ENCODE peak calls at places on chromosomes 5 and 9, in eight cellular contexts. X is SW480, J is kidney tubule cell, A is DMS53, P is iPS DF 19.7, G is Kasumi-1, B is NCI-H1436, V is midbrain. I is an unnamed sample.

GRCh38 chr9:127575875-127576778 is 36.0 kb upstream of the STXBP1 start:
- DNase-seq in X (peak), J (peak), A (peak), P (no peak), G (no peak), B (no peak), V (no peak), I (no peak)

GRCh38 chr5:116032094-116032517 is at the start of gene ARL14EPL:
- DNase-seq in X (peak), J (peak), A (peak), P (peak), G (peak), B (no peak), V (peak), I (peak)

GRCh38 chr5:121967187-121967586 is 5.4 kb downstream of the SRFBP1 start:
- DNase-seq in X (no peak), J (peak), A (peak), P (no peak), G (peak), B (no peak), V (peak), I (no peak)

GRCh38 chr5:146042628-146043279 is 62.6 kb downstream of the PLAC8L1 start:
- DNase-seq in X (peak), J (peak), A (no peak), P (no peak), G (no peak), B (no peak), V (no peak), I (no peak)

GRCh38 chr9:32940740-32941139 is 60.7 kb downstream of the APTX start:
- DNase-seq in X (no peak), J (peak), A (no peak), P (no peak), G (no peak), B (no peak), V (no peak), I (no peak)

GRCh38 chr5:74355456-74355855 is 285.1 kb downstream of the ENC1 start:
- DNase-seq in X (no peak), J (no peak), A (no peak), P (no peak), G (no peak), B (no peak), V (no peak), I (no peak)

GRCh38 chr5:55344392-55344992 is 36.7 kb downstream of the MTREX start:
- DNase-seq in X (peak), J (peak), A (peak), P (no peak), G (peak), B (peak), V (peak), I (no peak)

GRCh38 chr5:44605926-44606325 is 202.8 kb upstream of the MRPS30 start:
- DNase-seq in X (no peak), J (no peak), A (no peak), P (no peak), G (no peak), B (no peak), V (no peak), I (no peak)

GRCh38 chr5:169422087-169422486 is 121.1 kb upstream of the SLIT3 start:
- DNase-seq in X (no peak), J (no peak), A (no peak), P (no peak), G (no peak), B (no peak), V (no peak), I (no peak)

GRCh38 chr5:35618297-35618636 is 604 bp downstream of the SPEF2 start:
- DNase-seq in X (no peak), J (no peak), A (no peak), P (no peak), G (peak), B (no peak), V (no peak), I (no peak)

GRCh38 chr5:176794509-176794908 is 15.8 kb upstream of the UNC5A start:
- DNase-seq in X (no peak), J (no peak), A (no peak), P (no peak), G (no peak), B (no peak), V (no peak), I (no peak)